ENCODE peak calls at places on chromosomes 7 and 10, in seven cellular contexts. G is colonic mucosa; J is neural crest cell; A is endothelial cell of umbilical vein; L is neural progenitor cell; C is glutamatergic neuron; F is CD4-positive, alpha-beta T cell. O is an unnamed sample.
A peak's percentile ranks its signal among the peaks of the same experiment; 100 is the strongest.

GRCh38 chr7:2014391-2015241 is 218.1 kb downstream of the MAD1L1 start:
- DNase-seq in G (no peak), J (no peak), A (no peak), L (no peak), C (no peak), F (no peak), O (peak; percentile 1)

GRCh38 chr7:50614721-50615518 is 49.7 kb upstream of the DDC start:
- DNase-seq in G (peak; percentile 66), J (no peak), A (no peak), L (no peak), C (no peak), F (no peak), O (no peak)

GRCh38 chr10:50260791-50261281 is 9.5 kb upstream of the ASAH2 start:
- DNase-seq in G (no peak), J (no peak), A (no peak), L (no peak), C (no peak), F (no peak), O (no peak)

GRCh38 chr10:79335470-79336235 is 11.6 kb upstream of the PPIF start:
- DNase-seq in G (no peak), J (no peak), A (no peak), L (no peak), C (no peak), F (no peak), O (no peak)

GRCh38 chr10:33952692-33953360 is 618.4 kb upstream of the NRP1 start:
- DNase-seq in G (no peak), J (no peak), A (peak; percentile 17), L (no peak), C (no peak), F (no peak), O (no peak)

GRCh38 chr7:4076701-4077294 is 605.3 kb upstream of the FOXK1 start:
- DNase-seq in G (no peak), J (no peak), A (no peak), L (no peak), C (no peak), F (no peak), O (no peak)

GRCh38 chr10:32139223-32140073 is 83.2 kb upstream of the KIF5B start:
- DNase-seq in G (peak; percentile 89), J (peak; percentile 4), A (peak; percentile 94), L (peak; percentile 57), C (no peak), F (no peak), O (peak; percentile 9)

GRCh38 chr10:15146366-15146765 is 22.1 kb downstream of the NMT2 start:
- DNase-seq in G (no peak), J (no peak), A (peak; percentile 20), L (peak; percentile 13), C (no peak), F (no peak), O (no peak)

GRCh38 chr7:131066635-131067034 is 261.0 kb upstream of the MKLN1 start:
- DNase-seq in G (no peak), J (no peak), A (no peak), L (no peak), C (no peak), F (no peak), O (no peak)

GRCh38 chr7:28018446-28018845 is 162.1 kb downstream of the JAZF1 start:
- DNase-seq in G (no peak), J (no peak), A (no peak), L (no peak), C (no peak), F (no peak), O (no peak)

GRCh38 chr7:123798527-123799188 is 46.3 kb upstream of the HYAL4 start:
- DNase-seq in G (no peak), J (no peak), A (peak; percentile 1), L (no peak), C (no peak), F (no peak), O (no peak)

GRCh38 chr7:149720372-149721083 is 52.9 kb downstream of the ZNF467 start:
- DNase-seq in G (no peak), J (peak; percentile 31), A (no peak), L (no peak), C (peak; percentile 74), F (no peak), O (peak; percentile 53)

GRCh38 chr7:25893436-25893835 is 258.6 kb upstream of the NFE2L3 start:
- DNase-seq in G (no peak), J (no peak), A (no peak), L (no peak), C (no peak), F (no peak), O (no peak)

GRCh38 chr7:34160261-34160752 is 255.0 kb downstream of the BMPER start:
- DNase-seq in G (no peak), J (no peak), A (no peak), L (no peak), C (no peak), F (no peak), O (no peak)

GRCh38 chr10:103416436-103417147 is 20.2 kb downstream of the PDCD11 start:
- DNase-seq in G (peak; percentile 75), J (peak; percentile 40), A (peak; percentile 70), L (peak; percentile 59), C (peak; percentile 58), F (peak; percentile 50), O (peak; percentile 51)

GRCh38 chr10:101493782-101494281 is 94.2 kb downstream of the POLL start:
- DNase-seq in G (no peak), J (no peak), A (no peak), L (no peak), C (no peak), F (no peak), O (no peak)

GRCh38 chr10:125734823-125735222 is 15.3 kb downstream of the EDRF1 start:
- DNase-seq in G (no peak), J (no peak), A (no peak), L (no peak), C (no peak), F (no peak), O (no peak)

GRCh38 chr7:97298561-97298960 is 181.1 kb downstream of the SDHAF3 start:
- DNase-seq in G (no peak), J (no peak), A (no peak), L (no peak), C (no peak), F (no peak), O (no peak)

GRCh38 chr7:157432541-157432956 is 95.7 kb downstream of the DNAJB6 start:
- DNase-seq in G (peak; percentile 69), J (peak; percentile 46), A (no peak), L (peak; percentile 76), C (peak; percentile 64), F (no peak), O (peak; percentile 65)

GRCh38 chr7:25906760-25907159 is 245.2 kb upstream of the NFE2L3 start:
- DNase-seq in G (no peak), J (no peak), A (no peak), L (no peak), C (no peak), F (no peak), O (no peak)

GRCh38 chr7:77383333-77383740 is 32.8 kb downstream of the GSAP start:
- DNase-seq in G (no peak), J (no peak), A (no peak), L (no peak), C (no peak), F (no peak), O (no peak)

GRCh38 chr10:97919012-97919411 is 69.4 kb downstream of the GOLGA7B start:
- DNase-seq in G (no peak), J (no peak), A (no peak), L (no peak), C (no peak), F (no peak), O (no peak)

GRCh38 chr10:116777006-116777405 is 34.6 kb upstream of the HSPA12A start:
- DNase-seq in G (no peak), J (no peak), A (no peak), L (no peak), C (no peak), F (no peak), O (no peak)
- TF ChIP-seq CTCF in G (no peak), J (no peak), A (no peak), L (no peak), C (no peak), F (no peak), O (no peak)

GRCh38 chr7:100825760-100826545 is 1.4 kb downstream of the EPHB4 start:
- DNase-seq in G (peak; percentile 45), J (no peak), A (peak; percentile 47), L (peak; percentile 69), C (no peak), F (no peak), O (no peak)
- TF ChIP-seq CTCF in G (no peak), J (peak; percentile 30), A (peak; percentile 5), L (peak; percentile 47), C (no peak), F (no peak), O (peak; percentile 9)

DNA sequence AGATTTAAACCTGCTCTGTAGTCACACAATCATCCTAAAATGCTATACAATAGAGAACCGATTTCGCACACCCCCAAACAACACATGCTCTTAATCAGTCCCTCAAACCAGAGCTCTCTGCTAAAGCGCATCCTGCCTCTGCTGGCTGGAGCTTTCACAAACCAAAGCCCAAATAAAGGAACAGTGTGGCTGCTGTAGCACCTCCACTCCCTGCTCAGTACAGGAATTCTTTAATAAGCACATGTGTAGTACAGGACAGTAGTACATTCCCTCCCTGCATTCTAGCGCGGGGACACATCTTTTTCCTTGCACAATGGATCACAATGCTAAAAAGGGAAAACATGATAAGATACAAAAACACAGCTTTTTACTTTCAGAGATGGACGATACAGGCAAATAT is 684.6 kb downstream of the MAGI2 start:
- DNase-seq in G (no peak), J (no peak), A (no peak), L (peak; percentile 47), C (peak; percentile 17), F (no peak), O (no peak)
- TF ChIP-seq CTCF in G (no peak), J (no peak), A (no peak), L (no peak), C (no peak), F (no peak), O (no peak)

GRCh38 chr10:93071674-93072224 is 1.9 kb upstream of the CYP26A1 start:
- DNase-seq in G (no peak), J (peak; percentile 49), A (no peak), L (peak; percentile 90), C (peak; percentile 53), F (no peak), O (peak; percentile 85)
- TF ChIP-seq CTCF in G (no peak), J (no peak), A (no peak), L (peak; percentile 33), C (no peak), F (no peak), O (no peak)

O was measured in nephron progenitor cell.